ENCODE peak calls at places on chromosomes 16 and 17, in seven cellular contexts. R, U, B, P, K, D and M are unnamed samples.

GRCh38 chr16:2486645-2487516 is 12.0 kb downstream of the TBC1D24 start:
- DNase-seq in B (peak; percentile 75), D (no peak), P (no peak), K (no peak), R (no peak), U (no peak), M (peak; percentile 22)

GRCh38 chr16:83574388-83574787 is 233.4 kb upstream of the HSBP1 start:
- DNase-seq in B (no peak), U (peak; percentile 52), P (no peak), K (peak; percentile 60), D (peak; percentile 36), R (peak; percentile 30), M (peak; percentile 28)

GRCh38 chr17:36721560-36722120 is 120.3 kb downstream of the MRM1 start:
- DNase-seq in P (no peak), B (no peak), U (no peak), D (no peak), K (no peak), R (no peak), M (no peak)

GRCh38 chr16:55832788-55833583 is at the start of gene CES1:
- DNase-seq in P (peak; percentile 76), U (no peak), R (no peak), K (no peak), B (peak; percentile 17), D (no peak), M (no peak)

GRCh38 chr16:57979006-57979585 is 8.2 kb upstream of the CNGB1 start:
- DNase-seq in D (no peak), P (no peak), B (no peak), U (no peak), K (no peak), R (no peak), M (no peak)

GRCh38 chr17:8138672-8139371 is 13.4 kb downstream of the PER1 start:
- DNase-seq in R (peak; percentile 98), P (peak; percentile 98), D (peak; percentile 97), U (peak; percentile 96), K (peak; percentile 98), B (peak; percentile 96), M (peak; percentile 98)

GRCh38 chr17:17200311-17200710 is 5.8 kb downstream of the PLD6 start:
- DNase-seq in B (no peak), K (no peak), P (no peak), D (no peak), U (no peak), R (no peak), M (no peak)

GRCh38 chr16:74623214-74623842 is 16.4 kb upstream of the GLG1 start:
- DNase-seq in D (no peak), K (peak; percentile 67), U (no peak), B (no peak), R (peak; percentile 64), P (no peak), M (peak; percentile 39)

GRCh38 chr17:55710410-55710809 is 12.3 kb downstream of the TMEM100 start:
- DNase-seq in D (no peak), U (no peak), R (peak; percentile 43), B (no peak), P (no peak), K (no peak), M (no peak)

GRCh38 chr16:578870-579405 is 9.2 kb downstream of the PIGQ start:
- DNase-seq in P (peak; percentile 84), U (peak; percentile 48), R (peak; percentile 89), D (peak; percentile 88), K (peak; percentile 71), B (peak; percentile 79), M (no peak)

GRCh38 chr17:79913451-79913850 is 74.2 kb upstream of the CBX4 start:
- DNase-seq in D (no peak), R (no peak), P (no peak), B (no peak), K (no peak), U (no peak), M (no peak)

GRCh38 chr17:68580236-68580903 is 20.8 kb downstream of the FAM20A start:
- DNase-seq in R (peak; percentile 97), P (no peak), K (peak; percentile 29), B (no peak), U (peak; percentile 81), D (no peak), M (peak; percentile 13)

GRCh38 chr17:17940451-17940911 is 31.7 kb downstream of the TOM1L2 start:
- DNase-seq in D (no peak), K (peak; percentile 69), R (no peak), U (no peak), B (no peak), P (no peak), M (peak; percentile 83)

GRCh38 chr17:69533481-69534234 is 119.2 kb downstream of the MAP2K6 start:
- DNase-seq in U (no peak), D (peak; percentile 13), K (no peak), B (no peak), P (no peak), R (no peak), M (no peak)

GRCh38 chr17:59121901-59122480 is 15.3 kb upstream of the TRIM37 start:
- DNase-seq in R (no peak), P (no peak), B (no peak), D (no peak), U (no peak), K (no peak), M (no peak)

GRCh38 chr17:7021993-7022778 is 664 bp upstream of the BCL6B start:
- DNase-seq in B (peak; percentile 86), R (peak; percentile 79), D (peak; percentile 90), U (no peak), P (peak; percentile 89), K (peak; percentile 38), M (no peak)

GRCh38 chr17:7022791-7023571 is at the start of gene BCL6B:
- DNase-seq in U (no peak), P (no peak), K (no peak), R (no peak), B (no peak), D (peak; percentile 65), M (no peak)

GRCh38 chr17:7024402-7024785 is 1.5 kb downstream of the BCL6B start:
- DNase-seq in K (no peak), U (no peak), R (no peak), B (no peak), D (no peak), P (no peak), M (no peak)

GRCh38 chr17:7025240-7025639 is 2.4 kb downstream of the BCL6B start:
- DNase-seq in B (no peak), D (no peak), U (no peak), P (no peak), K (no peak), R (no peak), M (no peak)

DNA sequence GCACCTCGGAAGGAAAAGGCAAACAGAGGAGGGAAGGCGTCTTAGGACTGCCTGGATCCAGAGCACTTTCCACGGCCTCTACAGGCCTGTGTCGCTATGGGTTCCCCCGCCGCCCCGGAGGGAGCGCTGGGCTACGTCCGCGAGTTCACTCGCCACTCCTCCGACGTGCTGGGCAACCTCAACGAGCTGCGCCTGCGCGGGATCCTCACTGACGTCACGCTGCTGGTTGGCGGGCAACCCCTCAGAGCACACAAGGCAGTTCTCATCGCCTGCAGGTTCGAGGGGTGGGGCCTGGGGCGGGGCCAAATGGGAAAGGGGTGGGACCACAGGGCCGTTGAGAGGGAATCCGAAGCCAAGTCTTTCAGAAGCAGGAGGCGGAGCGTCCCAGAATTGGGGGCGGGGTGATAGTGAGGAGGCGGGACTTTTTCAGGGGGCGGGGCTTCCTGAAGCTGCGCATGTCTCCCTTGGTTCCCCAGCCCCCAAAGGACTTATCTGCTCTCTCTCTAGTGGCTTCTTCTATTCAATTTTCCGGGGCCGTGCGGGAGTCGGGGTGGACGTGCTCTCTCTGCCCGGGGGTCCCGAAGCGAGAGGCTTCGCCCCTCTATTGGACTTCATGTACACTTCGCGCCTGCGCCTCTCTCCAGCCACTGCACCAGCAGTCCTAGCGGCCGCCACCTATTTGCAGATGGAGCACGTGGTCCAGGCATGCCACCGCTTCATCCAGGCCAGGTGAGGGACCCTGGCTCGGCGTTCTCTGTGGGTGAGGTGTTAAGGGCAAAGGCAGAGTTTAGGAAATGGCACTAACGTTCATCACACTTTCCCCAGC is 939 bp downstream of the BCL6B start:
- DNase-seq in D (peak; percentile 100), B (peak; percentile 96), U (no peak), P (peak; percentile 94), K (peak; percentile 83), R (peak; percentile 93), M (no peak)
- TF ChIP-seq CTCF in D (no peak), B (no peak), U (no peak), P (no peak), K (no peak), R (no peak), M (no peak)

GRCh38 chr17:72514321-72514861 is 393.6 kb downstream of the SOX9 start:
- DNase-seq in K (no peak), R (peak; percentile 43), P (no peak), D (no peak), B (no peak), U (no peak), M (no peak)

GRCh38 chr17:72516772-72517399 is 396.1 kb downstream of the SOX9 start:
- DNase-seq in D (no peak), K (peak; percentile 28), U (no peak), R (peak; percentile 55), P (peak; percentile 25), B (no peak), M (no peak)

GRCh38 chr17:72517413-72518237 is 396.8 kb downstream of the SOX9 start:
- DNase-seq in U (no peak), B (no peak), P (no peak), D (no peak), K (peak; percentile 41), R (no peak), M (no peak)

GRCh38 chr17:72514888-72515287 is 394.1 kb downstream of the SOX9 start:
- DNase-seq in R (peak; percentile 91), B (no peak), U (no peak), K (peak; percentile 91), D (no peak), P (no peak), M (no peak)

DNA sequence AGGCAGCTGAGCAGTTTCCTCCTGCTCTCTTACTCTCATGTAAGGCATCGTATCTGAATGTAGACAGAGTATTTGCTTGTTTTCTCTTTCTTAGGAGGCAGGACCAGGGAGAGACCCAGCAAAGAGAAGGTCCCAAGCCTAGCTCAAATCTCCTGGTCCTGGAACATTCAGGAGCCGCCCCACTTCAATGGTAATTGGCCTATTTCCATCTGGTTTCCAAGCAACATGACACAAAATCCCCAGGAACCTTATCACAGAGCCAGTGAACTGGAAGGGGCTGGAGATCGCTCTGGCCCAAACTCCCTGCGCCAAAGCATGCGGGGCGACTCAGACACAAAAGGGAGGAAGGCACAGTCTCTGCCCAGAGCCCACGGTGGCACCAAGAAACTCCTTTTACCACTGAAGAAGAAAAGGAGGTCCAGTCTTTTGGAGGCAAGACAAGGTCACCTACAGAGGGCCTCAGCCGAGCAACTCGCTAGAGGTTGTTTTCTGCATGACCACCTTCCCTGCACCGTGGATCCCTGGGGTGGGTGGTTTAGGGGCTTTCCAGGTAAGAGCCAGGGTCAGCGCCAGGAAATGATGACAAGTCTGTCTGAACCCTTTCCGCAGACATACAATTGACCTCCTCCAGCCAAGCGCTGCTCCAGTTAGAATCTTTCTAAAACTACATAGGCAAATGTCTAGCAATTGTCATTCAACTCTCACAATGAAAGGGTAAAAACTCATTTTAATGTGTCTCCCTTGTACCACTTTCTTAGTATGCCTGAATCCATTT is 394.7 kb downstream of the SOX9 start:
- DNase-seq in U (no peak), K (peak; percentile 83), D (no peak), R (peak; percentile 81), B (no peak), P (no peak), M (no peak)
- TF ChIP-seq CTCF in U (no peak), K (peak; percentile 30), D (no peak), R (peak; percentile 17), B (no peak), P (no peak), M (no peak)

GRCh38 chr17:33647976-33648375 is 354.9 kb upstream of the ASIC2 start:
- DNase-seq in K (no peak), B (no peak), R (peak; percentile 7), P (peak; percentile 23), U (no peak), D (no peak), M (no peak)
- TF ChIP-seq CTCF in K (peak; percentile 4), B (no peak), R (peak; percentile 24), P (peak; percentile 59), U (no peak), D (no peak), M (peak; percentile 42)

GRCh38 chr17:75033346-75034235 is 13.2 kb downstream of the ATP5PD start:
- DNase-seq in D (peak; percentile 99), U (peak; percentile 86), K (peak; percentile 92), R (peak; percentile 89), B (peak; percentile 93), P (peak; percentile 99), M (peak; percentile 93)
- TF ChIP-seq CTCF in D (no peak), U (no peak), K (no peak), R (no peak), B (no peak), P (no peak), M (no peak)